ENCODE peak calls at places on chromosomes 12 and 14, in four cellular contexts. A, Y, F and R are unnamed samples.

GRCh38 chr12:54143233-54143986 is 45.4 kb downstream of the SMUG1 start:
- DNase-seq in A (no peak), Y (no peak), F (no peak), R (no peak)

GRCh38 chr12:79360269-79360668 is 330.5 kb downstream of the PAWR start:
- DNase-seq in A (no peak), Y (no peak), F (no peak), R (no peak)

GRCh38 chr12:40768125-40768864 is 76.1 kb downstream of the CNTN1 start:
- DNase-seq in A (no peak), Y (no peak), F (no peak), R (no peak)

GRCh38 chr12:27096420-27096819 is 14.0 kb upstream of the C12orf71 start:
- DNase-seq in A (no peak), Y (no peak), F (no peak), R (no peak)

GRCh38 chr14:65255583-65256443 is 153.5 kb upstream of the MAX start:
- DNase-seq in A (no peak), Y (no peak), F (no peak), R (peak; percentile 29)

GRCh38 chr12:131260251-131260905 is 306.7 kb downstream of the ADGRD1 start:
- DNase-seq in A (no peak), Y (no peak), F (no peak), R (no peak)

GRCh38 chr14:89217876-89218275 is 199.2 kb downstream of the FOXN3 start:
- DNase-seq in A (no peak), Y (no peak), F (no peak), R (no peak)

GRCh38 chr14:101561145-101561896 is at the start of gene DIO3:
- DNase-seq in A (no peak), Y (peak; percentile 56), F (no peak), R (no peak)

GRCh38 chr12:68943848-68944247 is 10.9 kb upstream of the CPM start:
- DNase-seq in A (no peak), Y (no peak), F (no peak), R (no peak)

GRCh38 chr14:88929656-88930436 is 105.4 kb downstream of the TTC8 start:
- DNase-seq in A (no peak), Y (no peak), F (no peak), R (peak; percentile 5)

GRCh38 chr12:82708507-82708906 is 21.8 kb downstream of the TMTC2 start:
- DNase-seq in A (no peak), Y (no peak), F (no peak), R (no peak)

GRCh38 chr12:43696154-43696553 is 62.4 kb downstream of the PUS7L start:
- DNase-seq in A (no peak), Y (no peak), F (no peak), R (no peak)

GRCh38 chr14:87217023-87217422 is 776.0 kb downstream of the GALC start:
- DNase-seq in A (no peak), Y (no peak), F (no peak), R (no peak)

GRCh38 chr12:42396473-42397259 is 70.7 kb downstream of the PPHLN1 start:
- DNase-seq in A (no peak), Y (no peak), F (peak; percentile 21), R (no peak)

GRCh38 chr12:69684472-69684871 is 14.6 kb downstream of the BEST3 start:
- DNase-seq in A (no peak), Y (no peak), F (no peak), R (no peak)

GRCh38 chr14:79334272-79334671 is 877.0 kb downstream of the DIO2 start:
- DNase-seq in A (no peak), Y (no peak), F (no peak), R (no peak)

GRCh38 chr12:8796831-8797626 is 25.4 kb upstream of the A2ML1 start:
- DNase-seq in A (no peak), Y (no peak), F (no peak), R (no peak)

GRCh38 chr14:38505221-38506095 is 249.6 kb upstream of the CLEC14A start:
- DNase-seq in A (no peak), Y (no peak), F (peak; percentile 24), R (no peak)

GRCh38 chr12:124913474-124914391 is 717 bp downstream of the UBC start:
- DNase-seq in A (peak; percentile 71), Y (peak; percentile 84), F (peak; percentile 71), R (peak; percentile 99)

GRCh38 chr12:53561590-53561953 is 54.3 kb upstream of the NPFF start:
- DNase-seq in A (no peak), Y (no peak), F (peak; percentile 93), R (no peak)

GRCh38 chr12:124397399-124397679 is 102.4 kb downstream of the RFLNA start:
- DNase-seq in A (no peak), Y (no peak), F (no peak), R (no peak)

GRCh38 chr14:67477926-67478915 is 10.3 kb downstream of the TMEM229B start:
- DNase-seq in A (no peak), Y (no peak), F (no peak), R (no peak)

GRCh38 chr14:50056457-50056856 is 59.9 kb downstream of the VCPKMT start:
- DNase-seq in A (no peak), Y (no peak), F (no peak), R (no peak)

GRCh38 chr12:48165089-48166031 is 8.0 kb upstream of the ASB8 start:
- DNase-seq in A (peak; percentile 65), Y (no peak), F (peak; percentile 70), R (peak; percentile 33)

GRCh38 chr14:100592461-100592871 is 5.2 kb upstream of the BEGAIN start:
- DNase-seq in A (no peak), Y (no peak), F (no peak), R (no peak)

GRCh38 chr14:75700295-75700694 is 39.2 kb downstream of the TTLL5 start:
- DNase-seq in A (no peak), Y (no peak), F (no peak), R (no peak)

GRCh38 chr12:53207042-53207441 is at the start of gene ITGB7:
- DNase-seq in A (peak; percentile 77), Y (no peak), F (no peak), R (peak; percentile 87)

GRCh38 chr12:93079271-93079670 is 150.2 kb upstream of the EEA1 start:
- DNase-seq in A (no peak), Y (no peak), F (no peak), R (no peak)

GRCh38 chr12:51321882-51322281 is 2.1 kb downstream of the BIN2 start:
- DNase-seq in A (no peak), Y (no peak), F (no peak), R (no peak)

GRCh38 chr14:49594347-49595089 is 4.2 kb upstream of the LRR1 start:
- DNase-seq in A (peak; percentile 49), Y (no peak), F (peak; percentile 70), R (no peak)

GRCh38 chr14:62455446-62455845 is 589.8 kb downstream of the KCNH5 start:
- DNase-seq in A (no peak), Y (no peak), F (no peak), R (no peak)

GRCh38 chr12:42180990-42181611 is 36.4 kb upstream of the GXYLT1 start:
- DNase-seq in A (no peak), Y (no peak), F (peak; percentile 43), R (no peak)

GRCh38 chr12:31702047-31702446 is 26.8 kb downstream of the AMN1 start:
- DNase-seq in A (no peak), Y (no peak), F (peak; percentile 46), R (no peak)

GRCh38 chr12:88388566-88389269 is 191.6 kb downstream of the KITLG start:
- DNase-seq in A (no peak), Y (no peak), F (peak; percentile 19), R (no peak)

GRCh38 chr12:39105111-39105510 is 199.7 kb upstream of the CPNE8 start:
- DNase-seq in A (no peak), Y (no peak), F (peak; percentile 3), R (no peak)

GRCh38 chr14:70885343-70886014 is 21.8 kb upstream of the PCNX1 start:
- DNase-seq in A (no peak), Y (no peak), F (no peak), R (peak; percentile 86)

GRCh38 chr14:88521818-88522217 is 33.0 kb downstream of the PTPN21 start:
- DNase-seq in A (no peak), Y (no peak), F (no peak), R (no peak)

GRCh38 chr12:122138616-122139015 is 35.4 kb downstream of the IL31 start:
- DNase-seq in A (no peak), Y (no peak), F (no peak), R (no peak)

GRCh38 chr12:122135437-122136031 is 38.5 kb downstream of the IL31 start:
- DNase-seq in A (no peak), Y (no peak), F (no peak), R (no peak)

GRCh38 chr12:122138181-122138580 is 35.8 kb downstream of the IL31 start:
- DNase-seq in A (no peak), Y (no peak), F (no peak), R (no peak)

GRCh38 chr12:122137681-122138080 is 36.3 kb downstream of the IL31 start:
- DNase-seq in A (no peak), Y (no peak), F (no peak), R (no peak)

GRCh38 chr12:122137229-122137628 is 36.8 kb downstream of the IL31 start:
- DNase-seq in A (no peak), Y (no peak), F (no peak), R (no peak)
- TF ChIP-seq CTCF in A (no peak), Y (no peak), F (peak; percentile 3), R (no peak)

DNA sequence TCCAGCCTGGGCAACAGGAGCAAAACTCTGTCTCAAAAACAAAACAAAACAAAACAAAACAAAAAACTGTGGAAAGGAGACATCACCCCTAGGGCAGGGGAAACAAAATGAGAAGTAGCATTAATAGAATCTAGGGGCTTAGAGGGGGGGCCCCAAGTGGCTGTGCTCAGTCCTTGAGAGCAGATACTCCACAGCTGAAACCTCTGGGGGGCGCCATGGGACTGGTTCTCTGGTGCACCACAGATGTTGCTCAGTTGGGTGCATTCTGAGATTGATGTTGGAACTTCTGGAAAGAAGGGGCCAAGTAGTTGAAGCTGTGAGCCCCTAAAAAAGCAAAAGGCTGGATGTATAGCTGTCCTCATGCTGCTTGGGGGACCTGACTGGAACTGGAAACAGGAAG is 11.8 kb upstream of the SYNE2 start:
- DNase-seq in A (no peak), Y (no peak), F (no peak), R (peak; percentile 77)
- TF ChIP-seq CTCF in A (no peak), Y (no peak), F (peak; percentile 32), R (peak; percentile 34)

DNA sequence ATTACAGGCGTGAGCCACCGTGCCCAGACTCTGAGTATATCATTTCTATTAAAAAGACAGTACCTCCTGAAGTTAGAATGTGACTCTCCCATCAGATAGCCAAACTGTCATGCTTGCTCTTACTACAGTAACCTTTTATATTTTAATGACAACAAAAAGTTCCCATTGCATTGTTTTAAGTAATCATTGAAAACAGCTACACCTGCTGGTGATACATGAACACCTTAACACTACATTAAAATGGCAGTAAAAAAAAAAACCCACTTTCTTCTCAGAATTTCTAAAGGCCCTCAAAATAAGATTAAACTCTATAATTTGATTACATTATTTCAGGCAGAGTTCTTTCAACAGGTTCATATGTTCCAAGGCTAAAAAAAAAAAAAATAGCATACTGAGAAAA is 76.7 kb downstream of the SH2B3 start:
- DNase-seq in A (no peak), Y (no peak), F (no peak), R (no peak)
- TF ChIP-seq CTCF in A (no peak), Y (no peak), F (peak; percentile 17), R (no peak)

DNA sequence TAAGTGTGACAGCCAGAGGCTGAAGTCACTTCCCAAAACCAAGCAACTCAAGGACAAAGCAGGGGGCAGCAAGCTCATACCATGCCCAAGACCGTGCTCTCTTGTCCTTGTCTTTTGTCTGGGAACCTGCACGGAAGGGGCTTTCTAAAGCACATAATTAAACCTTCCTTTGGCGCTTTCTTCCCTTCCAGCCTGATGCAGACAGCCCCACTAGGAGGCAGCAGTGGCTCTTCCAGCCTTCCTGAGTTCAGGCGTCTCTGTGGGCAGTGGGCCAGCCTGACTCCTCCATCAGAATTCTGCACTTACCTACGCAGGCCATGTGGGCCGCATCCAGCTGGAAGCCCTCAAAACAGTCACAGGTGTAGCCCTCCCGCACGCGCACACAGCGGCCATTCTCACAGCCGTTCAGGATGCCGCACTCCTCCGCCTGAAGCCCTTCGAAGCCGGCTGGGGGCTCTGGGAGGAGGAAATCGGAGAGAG is 7.6 kb downstream of the ISCA2 start:
- DNase-seq in A (no peak), Y (peak; percentile 72), F (peak; percentile 84), R (no peak)
- TF ChIP-seq CTCF in A (peak; percentile 15), Y (peak; percentile 65), F (peak; percentile 90), R (no peak)